ENCODE peak calls at places on chromosomes 4 and X, in four cellular contexts. One of them, this sample, is unnamed.

GRCh38 chr4:94746746-94747145 is 11.0 kb upstream of the BMPR1B start:
- DNase-seq in sciatic nerve: no peak
- DNase-seq in OCI-LY7: no peak
- DNase-seq in activated T-helper 1 cell treated with Interleukin-2 at 50 U/mL for 16 hours: no peak
- DNase-seq in this sample: no peak

GRCh38 chr4:67436742-67437141 is 108.6 kb downstream of the CENPC start:
- DNase-seq in OCI-LY7: no peak
- DNase-seq in activated T-helper 1 cell treated with Interleukin-2 at 50 U/mL for 16 hours: no peak
- DNase-seq in sciatic nerve: no peak
- DNase-seq in this sample: no peak

GRCh38 chr4:179292443-179292842 is 1850.2 kb upstream of the AGA start:
- DNase-seq in OCI-LY7: no peak
- DNase-seq in sciatic nerve: no peak
- DNase-seq in activated T-helper 1 cell treated with Interleukin-2 at 50 U/mL for 16 hours: no peak
- DNase-seq in this sample: no peak

GRCh38 chr4:183919173-183919572 is 14.1 kb downstream of the STOX2 start:
- DNase-seq in OCI-LY7: no peak
- DNase-seq in sciatic nerve: no peak
- DNase-seq in activated T-helper 1 cell treated with Interleukin-2 at 50 U/mL for 16 hours: no peak
- DNase-seq in this sample: no peak

GRCh38 chr4:186192068-186192751 is 843 bp downstream of the CYP4V2 start:
- DNase-seq in activated T-helper 1 cell treated with Interleukin-2 at 50 U/mL for 16 hours: peak; percentile 13
- DNase-seq in sciatic nerve: peak; percentile 70
- DNase-seq in OCI-LY7: peak; percentile 49
- DNase-seq in this sample: peak; percentile 34

GRCh38 chr4:139790291-139790690 is 124.7 kb downstream of the MGST2 start:
- DNase-seq in OCI-LY7: no peak
- DNase-seq in activated T-helper 1 cell treated with Interleukin-2 at 50 U/mL for 16 hours: no peak
- DNase-seq in sciatic nerve: no peak
- DNase-seq in this sample: no peak

GRCh38 chr4:133148690-133149363 is at the start of gene PCDH10:
- DNase-seq in activated T-helper 1 cell treated with Interleukin-2 at 50 U/mL for 16 hours: no peak
- DNase-seq in sciatic nerve: peak; percentile 94
- DNase-seq in OCI-LY7: no peak
- DNase-seq in this sample: peak; percentile 41

GRCh38 chr4:176271749-176272148 is 2.7 kb upstream of the ASB5 start:
- DNase-seq in OCI-LY7: no peak
- DNase-seq in sciatic nerve: no peak
- DNase-seq in activated T-helper 1 cell treated with Interleukin-2 at 50 U/mL for 16 hours: no peak
- DNase-seq in this sample: no peak

GRCh38 chr4:76883147-76883546 is 14.8 kb downstream of the SOWAHB start:
- DNase-seq in OCI-LY7: no peak
- DNase-seq in activated T-helper 1 cell treated with Interleukin-2 at 50 U/mL for 16 hours: no peak
- DNase-seq in sciatic nerve: no peak
- DNase-seq in this sample: no peak

GRCh38 chrX:119482497-119483480 is 14.5 kb downstream of the SLC25A5 start:
- DNase-seq in sciatic nerve: peak; percentile 74
- DNase-seq in activated T-helper 1 cell treated with Interleukin-2 at 50 U/mL for 16 hours: peak; percentile 37
- DNase-seq in OCI-LY7: no peak
- DNase-seq in this sample: peak; percentile 53

GRCh38 chr4:174764105-174764729 is 64.8 kb downstream of the GLRA3 start:
- DNase-seq in sciatic nerve: no peak
- DNase-seq in activated T-helper 1 cell treated with Interleukin-2 at 50 U/mL for 16 hours: no peak
- DNase-seq in OCI-LY7: peak; percentile 79
- DNase-seq in this sample: peak; percentile 10

GRCh38 chrX:100750901-100751300 is 19.0 kb upstream of the SYTL4 start:
- DNase-seq in activated T-helper 1 cell treated with Interleukin-2 at 50 U/mL for 16 hours: no peak
- DNase-seq in sciatic nerve: no peak
- DNase-seq in OCI-LY7: no peak
- DNase-seq in this sample: no peak

GRCh38 chr4:10554694-10555093 is 97.5 kb upstream of the ZNF518B start:
- DNase-seq in activated T-helper 1 cell treated with Interleukin-2 at 50 U/mL for 16 hours: no peak
- DNase-seq in OCI-LY7: peak; percentile 54
- DNase-seq in sciatic nerve: peak; percentile 63
- DNase-seq in this sample: peak; percentile 28

GRCh38 chr4:168981460-168981859 is 28.6 kb downstream of the CBR4 start:
- DNase-seq in OCI-LY7: no peak
- DNase-seq in activated T-helper 1 cell treated with Interleukin-2 at 50 U/mL for 16 hours: no peak
- DNase-seq in sciatic nerve: no peak
- DNase-seq in this sample: no peak

GRCh38 chr4:76305971-76306881 is at the start of gene STBD1:
- DNase-seq in activated T-helper 1 cell treated with Interleukin-2 at 50 U/mL for 16 hours: no peak
- DNase-seq in sciatic nerve: peak; percentile 81
- DNase-seq in OCI-LY7: no peak
- DNase-seq in this sample: no peak

GRCh38 chr4:52260507-52261302 is 209.6 kb downstream of the SPATA18 start:
- DNase-seq in sciatic nerve: no peak
- DNase-seq in OCI-LY7: peak; percentile 1
- DNase-seq in activated T-helper 1 cell treated with Interleukin-2 at 50 U/mL for 16 hours: no peak
- DNase-seq in this sample: no peak

GRCh38 chrX:87338510-87338909 is 179.1 kb upstream of the KLHL4 start:
- DNase-seq in sciatic nerve: no peak
- DNase-seq in OCI-LY7: peak; percentile 1
- DNase-seq in activated T-helper 1 cell treated with Interleukin-2 at 50 U/mL for 16 hours: no peak
- DNase-seq in this sample: no peak

GRCh38 chrX:82163701-82164100 is 961.8 kb downstream of the SH3BGRL start:
- DNase-seq in activated T-helper 1 cell treated with Interleukin-2 at 50 U/mL for 16 hours: no peak
- DNase-seq in sciatic nerve: no peak
- DNase-seq in OCI-LY7: no peak
- DNase-seq in this sample: no peak

GRCh38 chrX:154030266-154030665 is 10.6 kb upstream of the IRAK1 start:
- DNase-seq in OCI-LY7: no peak
- DNase-seq in sciatic nerve: no peak
- DNase-seq in activated T-helper 1 cell treated with Interleukin-2 at 50 U/mL for 16 hours: no peak
- DNase-seq in this sample: no peak

GRCh38 chr4:74682567-74683359 is 111.6 kb downstream of the BTC start:
- DNase-seq in OCI-LY7: no peak
- DNase-seq in sciatic nerve: no peak
- DNase-seq in activated T-helper 1 cell treated with Interleukin-2 at 50 U/mL for 16 hours: no peak
- DNase-seq in this sample: no peak

This sample was measured in germinal center.